ENCODE peak calls at places on chromosomes 1 and 21, in seven cellular contexts. One of them, this sample, is unnamed.

GRCh38 chr1:205746757-205747412 is 3.1 kb downstream of the NUCKS1 start:
- DNase-seq in tibial nerve: no peak
- DNase-seq in AG09309: no peak
- DNase-seq in fibroblast of lung: no peak
- DNase-seq in AG04449: no peak
- DNase-seq in ovary: no peak
- DNase-seq in mesothelial cell of epicardium: no peak
- DNase-seq in this sample: no peak

GRCh38 chr21:43858806-43859648 is 6.0 kb upstream of the AGPAT3 start:
- DNase-seq in tibial nerve: no peak
- DNase-seq in AG09309: no peak
- DNase-seq in ovary: no peak
- DNase-seq in mesothelial cell of epicardium: no peak
- DNase-seq in fibroblast of lung: no peak
- DNase-seq in AG04449: no peak
- DNase-seq in this sample: no peak

GRCh38 chr1:8754993-8755392 is 62.4 kb downstream of the RERE start:
- DNase-seq in mesothelial cell of epicardium: no peak
- DNase-seq in fibroblast of lung: peak
- DNase-seq in tibial nerve: no peak
- DNase-seq in ovary: no peak
- DNase-seq in AG09309: no peak
- DNase-seq in AG04449: no peak
- DNase-seq in this sample: no peak

GRCh38 chr1:83882906-83883305 is 116.0 kb downstream of the TTLL7 start:
- DNase-seq in fibroblast of lung: peak
- DNase-seq in ovary: no peak
- DNase-seq in AG09309: no peak
- DNase-seq in mesothelial cell of epicardium: no peak
- DNase-seq in tibial nerve: no peak
- DNase-seq in AG04449: no peak
- DNase-seq in this sample: no peak

GRCh38 chr1:37673920-37674319 is 18.4 kb upstream of the CDCA8 start:
- DNase-seq in AG04449: no peak
- DNase-seq in AG09309: no peak
- DNase-seq in ovary: no peak
- DNase-seq in tibial nerve: no peak
- DNase-seq in mesothelial cell of epicardium: no peak
- DNase-seq in fibroblast of lung: no peak
- DNase-seq in this sample: no peak

GRCh38 chr1:237383825-237384612 is 342.0 kb downstream of the RYR2 start:
- DNase-seq in mesothelial cell of epicardium: no peak
- DNase-seq in ovary: no peak
- DNase-seq in AG04449: no peak
- DNase-seq in tibial nerve: no peak
- DNase-seq in fibroblast of lung: no peak
- DNase-seq in AG09309: no peak
- DNase-seq in this sample: no peak

GRCh38 chr1:201791775-201792166 is 37.2 kb upstream of the IPO9 start:
- DNase-seq in ovary: peak
- DNase-seq in AG04449: peak
- DNase-seq in AG09309: no peak
- DNase-seq in tibial nerve: no peak
- DNase-seq in mesothelial cell of epicardium: no peak
- DNase-seq in fibroblast of lung: peak
- DNase-seq in this sample: no peak

GRCh38 chr1:99749948-99750347 is 16.5 kb downstream of the FRRS1 start:
- DNase-seq in fibroblast of lung: no peak
- DNase-seq in AG09309: no peak
- DNase-seq in ovary: no peak
- DNase-seq in tibial nerve: no peak
- DNase-seq in AG04449: no peak
- DNase-seq in mesothelial cell of epicardium: no peak
- DNase-seq in this sample: no peak

GRCh38 chr1:147413110-147413605 is 128.1 kb upstream of the BCL9 start:
- DNase-seq in mesothelial cell of epicardium: no peak
- DNase-seq in fibroblast of lung: no peak
- DNase-seq in ovary: no peak
- DNase-seq in tibial nerve: no peak
- DNase-seq in AG04449: no peak
- DNase-seq in AG09309: no peak
- DNase-seq in this sample: no peak
- TF ChIP-seq CTCF in mesothelial cell of epicardium: no peak
- TF ChIP-seq CTCF in fibroblast of lung: no peak
- TF ChIP-seq CTCF in ovary: no peak
- TF ChIP-seq CTCF in tibial nerve: no peak
- TF ChIP-seq CTCF in AG04449: no peak
- TF ChIP-seq CTCF in AG09309: no peak
- TF ChIP-seq CTCF in this sample: no peak

DNA sequence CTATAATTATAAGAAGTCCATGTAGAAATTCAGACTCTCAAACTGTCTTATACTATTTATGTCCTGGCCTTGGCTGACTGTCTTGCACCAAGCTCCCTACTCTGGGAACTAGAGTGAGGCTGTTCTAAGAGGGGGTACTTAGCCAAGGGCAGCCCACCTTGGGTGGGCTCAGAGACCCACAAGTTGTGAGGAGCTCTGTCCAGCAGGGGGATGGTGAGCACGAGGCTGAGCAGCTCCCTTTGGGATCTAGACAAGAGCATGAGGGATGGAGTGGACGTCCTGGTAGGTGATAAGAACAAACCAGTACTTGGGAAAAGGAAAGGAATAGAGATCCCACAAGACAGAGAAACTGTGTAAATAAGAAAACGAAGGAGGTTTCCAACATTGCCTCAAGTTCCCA is 127.1 kb upstream of the SLC44A3 start:
- DNase-seq in mesothelial cell of epicardium: no peak
- DNase-seq in AG09309: no peak
- DNase-seq in ovary: no peak
- DNase-seq in fibroblast of lung: no peak
- DNase-seq in AG04449: no peak
- DNase-seq in tibial nerve: no peak
- DNase-seq in this sample: no peak
- TF ChIP-seq CTCF in mesothelial cell of epicardium: no peak
- TF ChIP-seq CTCF in AG09309: no peak
- TF ChIP-seq CTCF in ovary: no peak
- TF ChIP-seq CTCF in fibroblast of lung: no peak
- TF ChIP-seq CTCF in AG04449: no peak
- TF ChIP-seq CTCF in tibial nerve: no peak
- TF ChIP-seq CTCF in this sample: no peak

DNA sequence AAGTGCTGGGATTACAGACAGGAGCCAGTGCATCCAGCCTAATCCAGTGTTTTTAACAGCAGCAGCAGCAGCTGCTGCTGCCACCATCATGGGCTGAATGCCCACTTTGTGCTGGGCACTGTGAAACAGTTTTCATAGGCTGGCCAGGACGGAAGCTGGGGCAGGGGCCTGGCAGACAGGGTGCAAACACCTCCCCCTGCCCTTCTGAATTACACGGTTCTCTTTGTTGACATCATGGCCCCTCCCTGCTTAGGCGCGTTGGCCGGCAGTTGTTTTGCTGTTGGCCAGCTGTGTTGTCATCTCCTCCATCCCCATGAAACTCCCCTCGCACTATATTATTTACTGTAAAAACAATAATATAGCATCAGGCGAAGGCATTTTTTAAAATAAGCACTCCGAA is 33.0 kb downstream of the PTPRU start:
- DNase-seq in AG09309: no peak
- DNase-seq in fibroblast of lung: no peak
- DNase-seq in tibial nerve: no peak
- DNase-seq in mesothelial cell of epicardium: no peak
- DNase-seq in AG04449: no peak
- DNase-seq in ovary: no peak
- DNase-seq in this sample: no peak
- TF ChIP-seq CTCF in AG09309: no peak
- TF ChIP-seq CTCF in fibroblast of lung: no peak
- TF ChIP-seq CTCF in tibial nerve: no peak
- TF ChIP-seq CTCF in mesothelial cell of epicardium: no peak
- TF ChIP-seq CTCF in AG04449: no peak
- TF ChIP-seq CTCF in ovary: no peak
- TF ChIP-seq CTCF in this sample: no peak

GRCh38 chr1:190957565-190957964 is 479.9 kb upstream of the BRINP3 start:
- DNase-seq in fibroblast of lung: no peak
- DNase-seq in mesothelial cell of epicardium: no peak
- DNase-seq in AG09309: no peak
- DNase-seq in AG04449: no peak
- DNase-seq in tibial nerve: no peak
- DNase-seq in ovary: no peak
- DNase-seq in this sample: no peak
- TF ChIP-seq CTCF in fibroblast of lung: no peak
- TF ChIP-seq CTCF in mesothelial cell of epicardium: no peak
- TF ChIP-seq CTCF in AG09309: no peak
- TF ChIP-seq CTCF in AG04449: no peak
- TF ChIP-seq CTCF in tibial nerve: no peak
- TF ChIP-seq CTCF in ovary: no peak
- TF ChIP-seq CTCF in this sample: no peak

DNA sequence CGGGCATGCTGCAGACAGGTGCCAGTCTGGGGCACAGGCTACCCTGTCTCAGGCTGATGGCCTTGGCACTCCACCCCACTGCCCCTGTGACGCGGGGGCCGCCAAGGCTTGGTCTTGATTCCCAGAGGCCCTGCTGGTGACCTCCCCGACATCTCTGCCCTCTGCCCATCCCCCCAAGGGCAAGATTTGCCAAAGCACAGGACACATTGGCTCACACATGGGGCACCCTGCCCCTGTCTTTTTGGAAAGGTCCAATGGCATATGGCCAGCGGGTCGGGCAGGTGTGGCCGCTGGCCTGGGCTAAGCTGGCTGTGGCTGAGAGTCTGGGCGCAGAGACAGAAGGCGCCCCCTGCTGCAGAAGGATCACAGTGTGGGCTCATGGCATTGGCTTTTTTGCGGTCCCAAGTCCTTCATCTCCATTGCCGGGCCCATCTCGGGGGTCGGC is 4.6 kb downstream of the MIB2 start:
- DNase-seq in ovary: no peak
- DNase-seq in mesothelial cell of epicardium: no peak
- DNase-seq in tibial nerve: no peak
- DNase-seq in AG09309: no peak
- DNase-seq in AG04449: no peak
- DNase-seq in fibroblast of lung: no peak
- DNase-seq in this sample: no peak
- TF ChIP-seq CTCF in ovary: no peak
- TF ChIP-seq CTCF in mesothelial cell of epicardium: no peak
- TF ChIP-seq CTCF in tibial nerve: no peak
- TF ChIP-seq CTCF in AG09309: peak
- TF ChIP-seq CTCF in AG04449: no peak
- TF ChIP-seq CTCF in fibroblast of lung: no peak
- TF ChIP-seq CTCF in this sample: no peak

GRCh38 chr1:77945345-77945744 is 33.5 kb downstream of the FUBP1 start:
- DNase-seq in fibroblast of lung: no peak
- DNase-seq in ovary: no peak
- DNase-seq in mesothelial cell of epicardium: no peak
- DNase-seq in AG04449: no peak
- DNase-seq in tibial nerve: no peak
- DNase-seq in AG09309: no peak
- DNase-seq in this sample: no peak

GRCh38 chr1:77950873-77951272 is 28.0 kb downstream of the FUBP1 start:
- DNase-seq in fibroblast of lung: no peak
- DNase-seq in ovary: no peak
- DNase-seq in tibial nerve: no peak
- DNase-seq in AG09309: no peak
- DNase-seq in AG04449: no peak
- DNase-seq in mesothelial cell of epicardium: no peak
- DNase-seq in this sample: no peak

GRCh38 chr1:77951328-77951727 is 27.5 kb downstream of the FUBP1 start:
- DNase-seq in AG04449: no peak
- DNase-seq in fibroblast of lung: no peak
- DNase-seq in AG09309: no peak
- DNase-seq in ovary: no peak
- DNase-seq in mesothelial cell of epicardium: no peak
- DNase-seq in tibial nerve: no peak
- DNase-seq in this sample: no peak

GRCh38 chr1:77953907-77954306 is 25.0 kb downstream of the FUBP1 start:
- DNase-seq in mesothelial cell of epicardium: no peak
- DNase-seq in fibroblast of lung: no peak
- DNase-seq in tibial nerve: no peak
- DNase-seq in AG04449: no peak
- DNase-seq in AG09309: no peak
- DNase-seq in ovary: no peak
- DNase-seq in this sample: no peak

DNA sequence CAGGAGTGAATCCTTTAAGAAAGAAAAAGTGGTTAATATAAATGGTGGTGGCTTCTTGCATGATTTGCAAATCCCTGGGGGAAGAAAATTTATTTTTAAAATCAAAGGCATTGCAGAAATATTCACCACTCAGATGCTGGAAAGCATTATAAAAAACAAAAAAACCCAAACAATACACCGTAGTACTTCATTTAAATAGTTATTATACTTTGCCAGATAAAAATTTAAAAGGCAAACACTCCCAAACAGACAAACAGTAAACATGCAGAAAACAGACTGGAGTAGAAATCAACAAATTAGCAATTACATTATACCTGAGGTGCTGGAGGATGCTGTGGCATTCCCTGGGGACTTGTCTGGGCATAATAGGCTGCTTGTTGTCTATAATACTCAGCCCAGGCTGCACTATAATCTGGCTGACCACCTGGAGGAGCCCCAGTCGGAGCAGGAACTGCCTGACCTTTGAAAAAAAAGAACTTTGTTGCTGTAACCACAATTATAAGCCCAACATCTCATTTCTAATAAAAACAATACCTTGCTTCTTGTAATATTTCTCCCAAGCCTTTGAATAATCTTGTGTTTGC is 29.9 kb downstream of the FUBP1 start:
- DNase-seq in ovary: no peak
- DNase-seq in AG04449: no peak
- DNase-seq in fibroblast of lung: peak
- DNase-seq in tibial nerve: no peak
- DNase-seq in mesothelial cell of epicardium: no peak
- DNase-seq in AG09309: no peak
- DNase-seq in this sample: no peak
- TF ChIP-seq CTCF in ovary: no peak
- TF ChIP-seq CTCF in AG04449: peak
- TF ChIP-seq CTCF in fibroblast of lung: peak
- TF ChIP-seq CTCF in tibial nerve: no peak
- TF ChIP-seq CTCF in mesothelial cell of epicardium: no peak
- TF ChIP-seq CTCF in AG09309: peak
- TF ChIP-seq CTCF in this sample: no peak

DNA sequence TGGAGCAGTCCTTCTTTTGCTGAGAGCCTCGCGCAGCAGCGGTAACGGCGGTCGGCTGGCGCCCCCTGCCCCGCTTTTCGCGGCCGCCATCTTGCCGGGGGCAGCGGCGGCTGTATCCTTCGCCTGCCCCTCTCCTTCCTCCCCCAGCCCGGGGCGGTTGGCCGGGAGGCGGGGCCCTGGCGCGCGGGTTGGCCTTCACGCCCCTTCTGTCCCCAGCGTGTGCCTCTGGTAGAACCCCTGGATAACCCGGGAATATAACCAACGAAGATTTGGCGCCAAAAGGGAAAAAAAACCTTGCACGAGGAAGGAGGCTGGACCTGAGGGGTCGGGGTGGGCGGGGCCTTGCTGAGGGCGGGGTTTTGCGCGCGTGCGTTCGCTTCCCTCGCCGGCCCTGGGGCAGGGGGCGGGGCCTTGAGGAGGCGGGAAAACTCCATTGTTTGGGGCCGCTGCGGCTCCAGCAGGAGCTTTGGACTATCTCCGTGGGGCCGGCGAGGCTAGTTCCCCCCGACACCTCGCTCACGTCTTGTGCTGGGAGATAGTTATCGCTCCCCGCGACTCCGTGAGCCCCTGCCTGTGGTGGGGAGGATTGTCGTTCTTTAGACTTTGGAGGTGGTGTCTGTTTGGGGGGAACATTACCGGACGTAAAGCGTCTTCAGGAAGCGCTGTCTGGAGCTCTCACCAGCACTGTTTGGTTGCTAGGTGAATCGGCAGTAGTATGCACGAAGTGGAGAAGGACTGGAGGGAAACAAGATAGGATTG is 689 bp downstream of the NASP start:
- DNase-seq in ovary: peak
- DNase-seq in AG04449: no peak
- DNase-seq in fibroblast of lung: peak
- DNase-seq in AG09309: peak
- DNase-seq in mesothelial cell of epicardium: peak
- DNase-seq in tibial nerve: peak
- DNase-seq in this sample: peak
- TF ChIP-seq CTCF in ovary: no peak
- TF ChIP-seq CTCF in AG04449: peak
- TF ChIP-seq CTCF in fibroblast of lung: no peak
- TF ChIP-seq CTCF in AG09309: no peak
- TF ChIP-seq CTCF in mesothelial cell of epicardium: no peak
- TF ChIP-seq CTCF in tibial nerve: no peak
- TF ChIP-seq CTCF in this sample: peak